ENCODE peak calls at places on chromosomes 16 and 17, in four cellular contexts. V is left cardiac atrium, F is EH, Z is T-helper 17 cell. A is an unnamed sample.
A peak's percentile ranks its signal among the peaks of the same experiment; 100 is the strongest.

GRCh38 chr17:39603304-39604016 is 4.3 kb downstream of the NEUROD2 start:
- DNase-seq in Z (no peak), V (no peak), F (no peak), A (peak; percentile 64)

GRCh38 chr17:39125143-39125875 is 26.1 kb downstream of the PLXDC1 start:
- DNase-seq in Z (no peak), F (no peak), V (no peak), A (no peak)

GRCh38 chr16:85412911-85413520 is 200.1 kb upstream of the GSE1 start:
- DNase-seq in V (peak; percentile 12), F (no peak), Z (peak; percentile 2), A (no peak)

GRCh38 chr17:4375039-4375748 is 8.7 kb upstream of the UBE2G1 start:
- DNase-seq in F (no peak), V (no peak), Z (no peak), A (peak; percentile 82)

GRCh38 chr16:2093793-2094192 is 41.9 kb downstream of the PKD1 start:
- DNase-seq in V (no peak), Z (no peak), F (no peak), A (no peak)

GRCh38 chr17:65385726-65386125 is 175.7 kb downstream of the AXIN2 start:
- DNase-seq in F (no peak), Z (no peak), V (no peak), A (no peak)

GRCh38 chr17:18314731-18315497 is at the start of the genes SMCR8 and TOP3A:
- DNase-seq in F (peak; percentile 99), V (peak; percentile 98), Z (peak; percentile 91), A (peak; percentile 92)

GRCh38 chr16:85583491-85584181 is 29.5 kb upstream of the GSE1 start:
- DNase-seq in V (no peak), Z (no peak), F (peak; percentile 91), A (no peak)

GRCh38 chr16:78211951-78212350 is 112.5 kb downstream of the WWOX start:
- DNase-seq in Z (no peak), F (no peak), V (no peak), A (no peak)

GRCh38 chr17:39757176-39757662 is 19.5 kb downstream of the GRB7 start:
- DNase-seq in F (no peak), V (no peak), Z (no peak), A (peak; percentile 52)

GRCh38 chr16:6193718-6194117 is 1096.1 kb upstream of the EEF2KMT start:
- DNase-seq in Z (no peak), F (no peak), V (no peak), A (no peak)

GRCh38 chr17:19771971-19772630 is 24.0 kb upstream of the ALDH3A1 start:
- DNase-seq in Z (no peak), V (no peak), F (no peak), A (no peak)

GRCh38 chr17:42387663-42388380 is 420 bp downstream of the STAT3 start:
- DNase-seq in F (peak; percentile 46), V (peak; percentile 58), Z (peak; percentile 21), A (peak; percentile 34)

GRCh38 chr16:88718178-88718577 is 11.9 kb downstream of the CTU2 start:
- DNase-seq in V (no peak), F (no peak), Z (no peak), A (no peak)

GRCh38 chr17:80695979-80696378 is 151.3 kb downstream of the RPTOR start:
- DNase-seq in F (peak; percentile 21), Z (no peak), V (no peak), A (no peak)

GRCh38 chr17:2703181-2703580 is 8.4 kb downstream of the CLUH start:
- DNase-seq in V (no peak), F (no peak), Z (no peak), A (no peak)

GRCh38 chr17:63916566-63917185 is 2.0 kb downstream of the GH1 start:
- DNase-seq in V (no peak), Z (no peak), F (no peak), A (no peak)

GRCh38 chr17:78979780-78980623 is at the start of gene LGALS3BP:
- DNase-seq in V (peak; percentile 81), Z (no peak), F (peak; percentile 80), A (no peak)

GRCh38 chr16:49464877-49465504 is 91.4 kb downstream of the C16orf78 start:
- DNase-seq in Z (no peak), F (no peak), V (no peak), A (no peak)

GRCh38 chr17:4856937-4857314 is 23.8 kb downstream of the MINK1 start:
- DNase-seq in Z (no peak), V (no peak), F (no peak), A (no peak)

GRCh38 chr17:4969551-4970231 is 2.1 kb upstream of the SPAG7 start:
- DNase-seq in V (no peak), Z (no peak), F (peak; percentile 53), A (no peak)

GRCh38 chr17:81676906-81677305 is 6.7 kb downstream of the ARL16 start:
- DNase-seq in F (no peak), V (no peak), Z (no peak), A (no peak)

GRCh38 chr16:75471723-75472634 is 7.5 kb upstream of the TMEM170A start:
- DNase-seq in V (peak; percentile 58), Z (no peak), F (peak; percentile 69), A (peak; percentile 71)

GRCh38 chr16:86338403-86339115 is 171.8 kb upstream of the FOXF1 start:
- DNase-seq in V (no peak), Z (no peak), F (peak; percentile 29), A (peak; percentile 31)

GRCh38 chr17:4327638-4328037 is 38.8 kb downstream of the UBE2G1 start:
- DNase-seq in V (no peak), Z (no peak), F (peak; percentile 93), A (no peak)

GRCh38 chr17:39461911-39462641 is 790 bp downstream of the CDK12 start:
- DNase-seq in V (peak; percentile 69), F (peak; percentile 75), Z (no peak), A (no peak)

GRCh38 chr17:16450028-16450427 is 34.7 kb downstream of the TRPV2 start:
- DNase-seq in Z (no peak), V (no peak), F (no peak), A (no peak)

GRCh38 chr17:12391468-12391867 is 274.2 kb upstream of the MYOCD start:
- DNase-seq in Z (no peak), V (no peak), F (peak; percentile 81), A (no peak)

GRCh38 chr17:17523714-17524075 is 27.5 kb upstream of the RASD1 start:
- DNase-seq in V (no peak), F (no peak), Z (no peak), A (no peak)

GRCh38 chr16:29710227-29711219 is 31.5 kb downstream of the QPRT start:
- DNase-seq in Z (peak; percentile 18), F (peak; percentile 78), V (no peak), A (peak; percentile 92)

GRCh38 chr16:84024854-84025253 is 17.7 kb downstream of the SLC38A8 start:
- DNase-seq in V (no peak), F (peak; percentile 35), Z (no peak), A (no peak)

GRCh38 chr16:85856585-85856984 is 42.4 kb upstream of the IRF8 start:
- DNase-seq in Z (no peak), V (no peak), F (no peak), A (no peak)

GRCh38 chr16:2776500-2777139 is 460 bp downstream of the ELOB start:
- DNase-seq in F (peak; percentile 35), V (peak; percentile 38), Z (no peak), A (peak; percentile 49)

GRCh38 chr16:83574388-83574787 is 233.4 kb upstream of the HSBP1 start:
- DNase-seq in Z (no peak), V (no peak), F (peak; percentile 86), A (no peak)

GRCh38 chr16:87279094-87279658 is 38.0 kb downstream of the C16orf95 start:
- DNase-seq in F (no peak), V (no peak), Z (no peak), A (no peak)

A was measured in NAMALWA.